ENCODE peak calls at places on chromosomes 11 and 22, in seven cellular contexts. One of them, this sample, is unnamed.

GRCh38 chr11:130622126-130622525 is 173.7 kb downstream of the ADAMTS15 start:
- DNase-seq in fibroblast of the aortic adventitia: no peak
- DNase-seq in left ventricle myocardium inferior: no peak
- DNase-seq in uterus: no peak
- DNase-seq in AG10803: no peak
- DNase-seq in cardiac fibroblast: no peak
- DNase-seq in dorsolateral prefrontal cortex: no peak
- DNase-seq in this sample: no peak

GRCh38 chr11:33687733-33688479 is 12.7 kb downstream of the C11orf91 start:
- DNase-seq in fibroblast of the aortic adventitia: peak
- DNase-seq in left ventricle myocardium inferior: no peak
- DNase-seq in uterus: no peak
- DNase-seq in AG10803: peak
- DNase-seq in cardiac fibroblast: peak
- DNase-seq in dorsolateral prefrontal cortex: peak
- DNase-seq in this sample: no peak

GRCh38 chr11:8839306-8839956 is 71.6 kb upstream of the AKIP1 start:
- DNase-seq in fibroblast of the aortic adventitia: no peak
- DNase-seq in left ventricle myocardium inferior: no peak
- DNase-seq in uterus: no peak
- DNase-seq in AG10803: peak
- DNase-seq in cardiac fibroblast: no peak
- DNase-seq in dorsolateral prefrontal cortex: no peak
- DNase-seq in this sample: no peak

GRCh38 chr22:48760481-48761238 is 1067.0 kb downstream of the BRD1 start:
- DNase-seq in fibroblast of the aortic adventitia: no peak
- DNase-seq in left ventricle myocardium inferior: no peak
- DNase-seq in uterus: peak
- DNase-seq in AG10803: no peak
- DNase-seq in cardiac fibroblast: no peak
- DNase-seq in dorsolateral prefrontal cortex: peak
- DNase-seq in this sample: no peak

GRCh38 chr11:81700061-81700460 is 1033.6 kb downstream of the FAM181B start:
- DNase-seq in fibroblast of the aortic adventitia: peak
- DNase-seq in left ventricle myocardium inferior: no peak
- DNase-seq in uterus: no peak
- DNase-seq in AG10803: peak
- DNase-seq in cardiac fibroblast: peak
- DNase-seq in dorsolateral prefrontal cortex: no peak
- DNase-seq in this sample: no peak

GRCh38 chr11:15843309-15843857 is 513.0 kb downstream of the SOX6 start:
- DNase-seq in fibroblast of the aortic adventitia: no peak
- DNase-seq in left ventricle myocardium inferior: no peak
- DNase-seq in uterus: no peak
- DNase-seq in AG10803: no peak
- DNase-seq in cardiac fibroblast: no peak
- DNase-seq in dorsolateral prefrontal cortex: no peak
- DNase-seq in this sample: no peak

GRCh38 chr11:15059132-15059531 is 14.3 kb upstream of the CALCB start:
- DNase-seq in fibroblast of the aortic adventitia: no peak
- DNase-seq in left ventricle myocardium inferior: no peak
- DNase-seq in uterus: no peak
- DNase-seq in AG10803: no peak
- DNase-seq in cardiac fibroblast: no peak
- DNase-seq in dorsolateral prefrontal cortex: no peak
- DNase-seq in this sample: no peak

GRCh38 chr11:117972589-117973445 is 13.4 kb upstream of the IL10RA start:
- DNase-seq in fibroblast of the aortic adventitia: no peak
- DNase-seq in left ventricle myocardium inferior: no peak
- DNase-seq in uterus: no peak
- DNase-seq in AG10803: no peak
- DNase-seq in cardiac fibroblast: no peak
- DNase-seq in dorsolateral prefrontal cortex: no peak
- DNase-seq in this sample: no peak

GRCh38 chr11:35317253-35317652 is 102.1 kb downstream of the SLC1A2 start:
- DNase-seq in fibroblast of the aortic adventitia: no peak
- DNase-seq in left ventricle myocardium inferior: no peak
- DNase-seq in uterus: no peak
- DNase-seq in AG10803: no peak
- DNase-seq in cardiac fibroblast: no peak
- DNase-seq in dorsolateral prefrontal cortex: peak
- DNase-seq in this sample: no peak

GRCh38 chr11:13343067-13343466 is 65.5 kb downstream of the BMAL1 start:
- DNase-seq in fibroblast of the aortic adventitia: no peak
- DNase-seq in left ventricle myocardium inferior: no peak
- DNase-seq in uterus: no peak
- DNase-seq in AG10803: no peak
- DNase-seq in cardiac fibroblast: no peak
- DNase-seq in dorsolateral prefrontal cortex: no peak
- DNase-seq in this sample: no peak

GRCh38 chr22:42791721-42792452 is 65.2 kb downstream of the ARFGAP3 start:
- DNase-seq in fibroblast of the aortic adventitia: no peak
- DNase-seq in left ventricle myocardium inferior: peak
- DNase-seq in uterus: peak
- DNase-seq in AG10803: peak
- DNase-seq in cardiac fibroblast: no peak
- DNase-seq in dorsolateral prefrontal cortex: no peak
- DNase-seq in this sample: peak

GRCh38 chr11:47672283-47672730 is 29.9 kb upstream of the MTCH2 start:
- DNase-seq in fibroblast of the aortic adventitia: peak
- DNase-seq in left ventricle myocardium inferior: no peak
- DNase-seq in uterus: no peak
- DNase-seq in AG10803: no peak
- DNase-seq in cardiac fibroblast: peak
- DNase-seq in dorsolateral prefrontal cortex: no peak
- DNase-seq in this sample: no peak

GRCh38 chr11:124623861-124624525 is 1.3 kb downstream of the TBRG1 start:
- DNase-seq in fibroblast of the aortic adventitia: peak
- DNase-seq in left ventricle myocardium inferior: no peak
- DNase-seq in uterus: no peak
- DNase-seq in AG10803: peak
- DNase-seq in cardiac fibroblast: peak
- DNase-seq in dorsolateral prefrontal cortex: no peak
- DNase-seq in this sample: no peak

GRCh38 chr11:19307498-19307897 is 66.8 kb upstream of the E2F8 start:
- DNase-seq in fibroblast of the aortic adventitia: no peak
- DNase-seq in left ventricle myocardium inferior: no peak
- DNase-seq in uterus: no peak
- DNase-seq in AG10803: no peak
- DNase-seq in cardiac fibroblast: no peak
- DNase-seq in dorsolateral prefrontal cortex: no peak
- DNase-seq in this sample: no peak

GRCh38 chr11:106585061-106585460 is 433.2 kb downstream of the GUCY1A2 start:
- DNase-seq in fibroblast of the aortic adventitia: peak
- DNase-seq in left ventricle myocardium inferior: no peak
- DNase-seq in uterus: no peak
- DNase-seq in AG10803: peak
- DNase-seq in cardiac fibroblast: peak
- DNase-seq in dorsolateral prefrontal cortex: no peak
- DNase-seq in this sample: no peak
- TF ChIP-seq CTCF in fibroblast of the aortic adventitia: peak
- TF ChIP-seq CTCF in left ventricle myocardium inferior: no peak
- TF ChIP-seq CTCF in uterus: peak
- TF ChIP-seq CTCF in AG10803: peak
- TF ChIP-seq CTCF in cardiac fibroblast: peak
- TF ChIP-seq CTCF in dorsolateral prefrontal cortex: no peak
- TF ChIP-seq CTCF in this sample: no peak

GRCh38 chr22:19722915-19723164 is 499 bp upstream of the GP1BB start:
- DNase-seq in fibroblast of the aortic adventitia: no peak
- DNase-seq in left ventricle myocardium inferior: no peak
- DNase-seq in uterus: no peak
- DNase-seq in AG10803: no peak
- DNase-seq in cardiac fibroblast: no peak
- DNase-seq in dorsolateral prefrontal cortex: no peak
- DNase-seq in this sample: no peak

GRCh38 chr22:19722175-19722914 is 994 bp upstream of the GP1BB start:
- DNase-seq in fibroblast of the aortic adventitia: no peak
- DNase-seq in left ventricle myocardium inferior: no peak
- DNase-seq in uterus: no peak
- DNase-seq in AG10803: no peak
- DNase-seq in cardiac fibroblast: no peak
- DNase-seq in dorsolateral prefrontal cortex: no peak
- DNase-seq in this sample: no peak

GRCh38 chr22:19724927-19725661 is 1.8 kb downstream of the GP1BB start:
- DNase-seq in fibroblast of the aortic adventitia: no peak
- DNase-seq in left ventricle myocardium inferior: no peak
- DNase-seq in uterus: no peak
- DNase-seq in AG10803: no peak
- DNase-seq in cardiac fibroblast: no peak
- DNase-seq in dorsolateral prefrontal cortex: no peak
- DNase-seq in this sample: no peak

GRCh38 chr22:19723990-19724827 is 870 bp downstream of the GP1BB start:
- DNase-seq in fibroblast of the aortic adventitia: no peak
- DNase-seq in left ventricle myocardium inferior: no peak
- DNase-seq in uterus: no peak
- DNase-seq in AG10803: no peak
- DNase-seq in cardiac fibroblast: no peak
- DNase-seq in dorsolateral prefrontal cortex: no peak
- DNase-seq in this sample: no peak

DNA sequence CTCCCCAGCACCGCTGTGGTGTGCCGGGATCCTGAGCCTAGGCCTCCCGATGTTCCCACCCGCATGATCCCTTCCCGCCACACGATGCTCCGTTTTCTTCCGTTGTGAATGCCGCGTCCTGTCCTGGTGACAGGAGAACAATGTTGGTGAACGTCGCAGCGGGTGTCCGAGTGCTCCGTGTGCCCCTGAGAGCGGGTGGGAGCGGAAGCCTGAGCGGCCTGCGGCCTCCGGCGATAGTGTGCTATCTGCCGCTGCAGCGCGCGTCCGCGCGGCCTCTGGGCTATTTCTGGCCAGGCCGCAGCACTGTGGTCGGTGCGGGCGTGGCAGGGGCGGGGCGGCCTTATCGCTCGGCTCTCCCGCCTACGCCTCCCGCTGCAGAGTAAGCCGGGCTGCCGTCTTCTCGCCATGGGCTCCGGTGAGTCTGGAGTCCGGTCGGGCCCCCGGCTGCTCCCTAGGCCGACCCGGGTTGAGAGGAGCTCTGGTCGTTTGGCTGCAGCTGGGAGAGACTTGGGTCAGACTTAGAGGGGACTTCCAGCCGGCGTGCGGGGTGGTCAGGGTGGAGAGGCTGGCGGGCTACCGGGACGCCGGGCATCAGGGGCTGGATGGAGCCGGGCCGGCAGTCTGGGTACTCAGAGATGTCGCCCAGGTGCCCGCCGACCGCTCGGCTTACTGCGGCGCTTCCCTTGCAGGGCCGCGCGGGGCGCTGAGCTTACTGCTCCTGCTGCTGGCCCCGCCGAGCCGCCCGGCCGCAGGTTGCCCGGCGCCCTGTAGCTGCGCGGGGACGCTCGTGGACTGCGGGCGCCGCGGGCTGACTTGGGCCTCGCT is at the start of gene GP1BB:
- DNase-seq in fibroblast of the aortic adventitia: no peak
- DNase-seq in left ventricle myocardium inferior: peak
- DNase-seq in uterus: no peak
- DNase-seq in AG10803: no peak
- DNase-seq in cardiac fibroblast: no peak
- DNase-seq in dorsolateral prefrontal cortex: no peak
- DNase-seq in this sample: no peak
- H3K4me3 ChIP-seq in fibroblast of the aortic adventitia: no peak
- H3K4me3 ChIP-seq in left ventricle myocardium inferior: peak
- H3K4me3 ChIP-seq in uterus: no peak
- H3K4me3 ChIP-seq in AG10803: no peak
- H3K4me3 ChIP-seq in cardiac fibroblast: no peak
- H3K4me3 ChIP-seq in dorsolateral prefrontal cortex: peak
- H3K4me3 ChIP-seq in this sample: no peak

GRCh38 chr22:38298312-38299000 is 18.8 kb downstream of the CSNK1E start:
- DNase-seq in fibroblast of the aortic adventitia: peak
- DNase-seq in left ventricle myocardium inferior: no peak
- DNase-seq in uterus: no peak
- DNase-seq in AG10803: peak
- DNase-seq in cardiac fibroblast: peak
- DNase-seq in dorsolateral prefrontal cortex: no peak
- DNase-seq in this sample: no peak
- TF ChIP-seq CTCF in fibroblast of the aortic adventitia: peak
- TF ChIP-seq CTCF in left ventricle myocardium inferior: peak
- TF ChIP-seq CTCF in uterus: peak
- TF ChIP-seq CTCF in AG10803: peak
- TF ChIP-seq CTCF in cardiac fibroblast: peak
- TF ChIP-seq CTCF in dorsolateral prefrontal cortex: no peak
- TF ChIP-seq CTCF in this sample: peak

DNA sequence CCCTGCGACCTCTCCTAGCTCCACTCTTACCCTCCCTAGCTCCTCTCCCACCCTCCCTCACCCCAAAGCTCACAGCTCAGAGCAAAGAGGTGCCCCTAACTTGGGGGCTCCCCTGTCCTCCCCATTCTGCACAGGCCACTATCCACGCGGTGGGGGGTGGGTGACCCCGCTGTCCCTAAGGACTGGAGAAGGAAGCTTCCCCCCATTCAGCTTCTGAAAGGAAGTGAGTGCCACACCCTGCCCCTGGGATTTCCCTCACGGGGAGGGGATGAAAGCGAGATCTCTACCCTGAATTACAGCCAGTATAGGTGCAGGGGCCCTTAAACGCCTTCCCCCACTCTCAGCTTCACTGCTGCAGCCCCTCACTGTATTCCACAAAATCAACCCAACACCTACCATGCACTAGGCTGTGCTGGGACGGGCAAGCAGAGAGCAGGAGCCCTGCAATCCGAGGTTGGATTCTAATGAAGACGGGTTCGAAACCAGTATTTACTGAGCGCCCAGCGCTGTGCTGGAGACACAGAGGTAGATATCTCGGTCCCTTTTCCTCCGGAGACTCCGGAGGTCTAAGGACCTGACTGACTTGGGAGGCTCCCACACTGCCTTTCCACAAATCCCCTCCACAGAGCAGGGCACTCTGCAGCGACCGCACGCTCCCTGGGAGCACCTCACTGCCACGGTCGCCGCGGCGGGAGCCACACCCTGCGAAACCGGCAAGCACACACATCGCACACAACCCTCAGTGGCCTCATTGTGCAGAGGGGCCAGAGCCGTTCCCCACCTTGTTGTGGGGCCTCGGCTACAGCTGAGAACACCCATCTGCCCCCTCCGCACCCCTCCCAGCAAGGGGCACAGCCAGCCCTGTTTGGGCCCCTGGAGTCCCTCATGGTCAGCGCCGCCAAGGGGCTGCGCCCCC is 1.8 kb downstream of the AHNAK start:
- DNase-seq in fibroblast of the aortic adventitia: peak
- DNase-seq in left ventricle myocardium inferior: peak
- DNase-seq in uterus: no peak
- DNase-seq in AG10803: no peak
- DNase-seq in cardiac fibroblast: peak
- DNase-seq in dorsolateral prefrontal cortex: peak
- DNase-seq in this sample: peak
- H3K4me3 ChIP-seq in fibroblast of the aortic adventitia: peak
- H3K4me3 ChIP-seq in left ventricle myocardium inferior: peak
- H3K4me3 ChIP-seq in uterus: peak
- H3K4me3 ChIP-seq in AG10803: peak
- H3K4me3 ChIP-seq in cardiac fibroblast: peak
- H3K4me3 ChIP-seq in dorsolateral prefrontal cortex: peak
- H3K4me3 ChIP-seq in this sample: peak

This sample was measured in gastrocnemius medialis.